ENCODE peak calls at places on chromosomes 5 and 9, in four cellular contexts. One of them, this sample, is unnamed.

GRCh38 chr9:70036641-70037040 is 7.0 kb upstream of the MAMDC2 start:
- DNase-seq in psoas muscle: no peak
- DNase-seq in transverse colon: no peak
- DNase-seq in aorta: no peak
- DNase-seq in this sample: no peak

GRCh38 chr9:100277166-100277979 is 75.4 kb downstream of the TEX10 start:
- DNase-seq in aorta: no peak
- DNase-seq in transverse colon: no peak
- DNase-seq in psoas muscle: no peak
- DNase-seq in this sample: no peak

GRCh38 chr9:86563350-86563749 is 209.1 kb upstream of the TUT7 start:
- DNase-seq in aorta: no peak
- DNase-seq in psoas muscle: no peak
- DNase-seq in transverse colon: no peak
- DNase-seq in this sample: no peak

GRCh38 chr9:21491742-21492141 is 9.6 kb upstream of the IFNE start:
- DNase-seq in transverse colon: no peak
- DNase-seq in psoas muscle: no peak
- DNase-seq in aorta: no peak
- DNase-seq in this sample: no peak

GRCh38 chr5:170265527-170265926 is 32.0 kb downstream of the LCP2 start:
- DNase-seq in aorta: peak
- DNase-seq in transverse colon: no peak
- DNase-seq in psoas muscle: peak
- DNase-seq in this sample: peak

GRCh38 chr5:133941456-133942196 is 26.8 kb downstream of the C5orf15 start:
- DNase-seq in psoas muscle: no peak
- DNase-seq in transverse colon: no peak
- DNase-seq in aorta: no peak
- DNase-seq in this sample: no peak

GRCh38 chr5:120366047-120366446 is 98.1 kb upstream of the PRR16 start:
- DNase-seq in transverse colon: no peak
- DNase-seq in psoas muscle: no peak
- DNase-seq in aorta: no peak
- DNase-seq in this sample: no peak

GRCh38 chr5:142211013-142211412 is 102.4 kb downstream of the NDFIP1 start:
- DNase-seq in psoas muscle: no peak
- DNase-seq in aorta: no peak
- DNase-seq in transverse colon: no peak
- DNase-seq in this sample: no peak

GRCh38 chr5:141849371-141850182 is 28.6 kb downstream of the PCDH1 start:
- DNase-seq in psoas muscle: peak
- DNase-seq in transverse colon: peak
- DNase-seq in aorta: peak
- DNase-seq in this sample: peak

GRCh38 chr9:446074-446699 is 231.5 kb downstream of the DOCK8 start:
- DNase-seq in aorta: no peak
- DNase-seq in transverse colon: no peak
- DNase-seq in psoas muscle: no peak
- DNase-seq in this sample: no peak

GRCh38 chr9:135774239-135774747 is 72.3 kb downstream of the KCNT1 start:
- DNase-seq in transverse colon: no peak
- DNase-seq in psoas muscle: no peak
- DNase-seq in aorta: no peak
- DNase-seq in this sample: no peak

GRCh38 chr9:104586496-104587180 is 12.6 kb downstream of the OR13C5 start:
- DNase-seq in transverse colon: no peak
- DNase-seq in aorta: no peak
- DNase-seq in psoas muscle: no peak
- DNase-seq in this sample: no peak

GRCh38 chr5:170463426-170463825 is 40.4 kb upstream of the KCNIP1 start:
- DNase-seq in aorta: no peak
- DNase-seq in psoas muscle: no peak
- DNase-seq in transverse colon: no peak
- DNase-seq in this sample: no peak

GRCh38 chr5:133163839-133164238 is 112.0 kb downstream of the HSPA4 start:
- DNase-seq in aorta: no peak
- DNase-seq in psoas muscle: no peak
- DNase-seq in transverse colon: no peak
- DNase-seq in this sample: no peak

GRCh38 chr5:98679963-98680362 is 93.5 kb upstream of the RGMB start:
- DNase-seq in transverse colon: no peak
- DNase-seq in psoas muscle: no peak
- DNase-seq in aorta: no peak
- DNase-seq in this sample: no peak

GRCh38 chr9:98373622-98374021 is 118.2 kb upstream of the TBC1D2 start:
- DNase-seq in psoas muscle: no peak
- DNase-seq in transverse colon: no peak
- DNase-seq in aorta: no peak
- DNase-seq in this sample: no peak

GRCh38 chr5:93572101-93572772 is 8.8 kb downstream of the NR2F1-AS1 start:
- DNase-seq in transverse colon: no peak
- DNase-seq in psoas muscle: no peak
- DNase-seq in aorta: no peak
- DNase-seq in this sample: no peak

GRCh38 chr9:73532985-73533384 is 381.3 kb downstream of the ANXA1 start:
- DNase-seq in transverse colon: no peak
- DNase-seq in aorta: no peak
- DNase-seq in psoas muscle: no peak
- DNase-seq in this sample: no peak

GRCh38 chr5:81315336-81315735 is 13.9 kb downstream of the ZCCHC9 start:
- DNase-seq in psoas muscle: no peak
- DNase-seq in aorta: no peak
- DNase-seq in transverse colon: no peak
- DNase-seq in this sample: no peak

DNA sequence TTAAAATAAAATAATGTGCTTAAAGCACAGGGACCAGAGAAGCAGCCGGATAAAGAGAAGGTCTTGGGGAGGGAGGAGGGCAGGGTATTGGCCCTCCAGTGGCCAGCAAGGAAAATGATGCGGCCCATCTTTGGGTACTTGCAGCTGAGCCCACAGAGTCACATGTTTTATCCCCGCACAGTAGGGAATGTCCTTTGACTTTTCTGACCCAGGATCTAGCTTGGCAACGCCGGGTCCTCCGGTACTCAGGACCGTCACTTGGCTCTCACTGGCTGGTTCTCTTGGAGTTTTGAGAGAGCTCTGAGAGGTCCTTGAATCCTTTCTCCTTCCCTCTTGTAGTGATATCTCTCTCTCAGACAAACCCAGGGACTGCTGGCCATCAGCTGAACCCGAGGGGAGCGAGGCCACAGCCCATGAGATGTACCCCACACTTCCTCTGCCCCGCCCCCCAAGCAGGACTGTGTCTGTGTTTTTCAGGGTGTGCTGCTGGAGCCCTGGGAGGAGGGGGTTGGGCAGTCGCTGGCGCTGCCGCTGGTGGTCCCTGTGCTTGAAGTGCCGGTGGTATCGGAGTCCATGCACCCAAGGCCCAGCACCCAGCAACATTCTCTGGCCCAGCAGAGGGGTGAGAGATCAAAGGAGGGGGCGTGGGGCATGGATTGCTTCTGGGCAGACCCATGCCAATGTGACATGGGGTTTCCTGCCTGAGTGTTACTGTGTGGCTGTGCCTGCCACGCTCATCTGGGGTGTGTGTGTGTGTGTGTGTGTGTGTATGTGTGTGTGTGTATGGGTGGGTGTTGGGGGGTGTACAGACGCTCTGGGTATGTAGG is 35.5 kb upstream of the HSPA9 start:
- DNase-seq in aorta: no peak
- DNase-seq in psoas muscle: peak
- DNase-seq in transverse colon: no peak
- DNase-seq in this sample: no peak
- H3K27ac ChIP-seq in aorta: no peak
- H3K27ac ChIP-seq in psoas muscle: no peak
- H3K27ac ChIP-seq in transverse colon: peak
- H3K27ac ChIP-seq in this sample: no peak

DNA sequence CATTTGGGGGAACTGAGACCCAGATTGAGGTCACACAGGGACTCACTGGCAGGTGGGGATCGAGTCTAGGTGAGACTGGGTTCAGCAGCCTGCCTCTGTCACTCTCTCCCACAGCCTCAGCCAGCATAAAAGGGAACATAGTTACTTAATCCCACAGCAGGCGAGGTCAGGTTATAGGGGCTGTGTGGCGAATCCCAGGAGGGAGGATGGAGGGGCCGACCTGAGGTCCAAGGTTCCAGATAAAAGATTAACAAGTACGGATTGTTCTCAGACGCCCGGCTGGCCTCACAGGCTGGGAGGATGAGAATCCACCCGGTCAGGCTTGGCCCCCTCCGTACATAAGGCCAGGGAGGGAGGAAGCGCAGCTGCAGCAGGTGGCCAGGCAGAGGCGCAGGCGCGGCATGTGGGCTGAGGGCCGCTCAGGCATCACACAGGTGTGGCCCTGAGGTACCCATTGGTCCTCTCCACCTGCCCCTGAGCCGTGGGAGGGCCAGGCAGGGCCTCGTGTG is 3.3 kb downstream of the SUSD3 start:
- DNase-seq in transverse colon: peak
- DNase-seq in aorta: no peak
- DNase-seq in psoas muscle: no peak
- DNase-seq in this sample: no peak
- H3K4me3 ChIP-seq in transverse colon: no peak
- H3K4me3 ChIP-seq in aorta: no peak
- H3K4me3 ChIP-seq in psoas muscle: no peak
- H3K4me3 ChIP-seq in this sample: no peak

DNA sequence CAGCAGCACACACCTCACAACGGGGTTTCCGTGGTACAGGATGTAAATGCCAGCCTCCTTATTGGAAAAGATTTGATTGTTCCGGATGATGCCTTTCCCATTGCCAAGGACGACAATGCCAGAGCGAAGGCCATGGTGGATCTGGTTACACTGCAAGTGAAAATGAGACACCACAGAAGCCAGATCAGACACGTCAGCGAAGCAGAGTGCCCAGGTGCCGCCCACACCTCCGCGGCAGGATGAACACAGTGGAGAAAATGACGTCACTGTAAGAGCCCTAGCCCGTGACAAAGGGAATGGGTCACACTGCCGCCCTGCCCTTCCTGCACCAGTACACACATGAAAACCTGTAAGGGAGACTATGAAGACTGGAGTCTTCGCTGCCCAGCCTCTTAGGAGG is 43.4 kb downstream of the POLR1E start:
- DNase-seq in transverse colon: peak
- DNase-seq in psoas muscle: no peak
- DNase-seq in aorta: no peak
- DNase-seq in this sample: no peak
- H3K27ac ChIP-seq in transverse colon: peak
- H3K27ac ChIP-seq in psoas muscle: no peak
- H3K27ac ChIP-seq in aorta: no peak
- H3K27ac ChIP-seq in this sample: no peak

GRCh38 chr9:78026416-78026815 is 5.2 kb downstream of the GNAQ start:
- DNase-seq in transverse colon: no peak
- DNase-seq in aorta: no peak
- DNase-seq in psoas muscle: no peak
- DNase-seq in this sample: no peak

GRCh38 chr9:78023003-78023741 is 8.4 kb downstream of the GNAQ start:
- DNase-seq in psoas muscle: no peak
- DNase-seq in transverse colon: no peak
- DNase-seq in aorta: peak
- DNase-seq in this sample: peak

GRCh38 chr9:78017294-78017693 is 14.3 kb downstream of the GNAQ start:
- DNase-seq in aorta: no peak
- DNase-seq in transverse colon: no peak
- DNase-seq in psoas muscle: no peak
- DNase-seq in this sample: no peak

GRCh38 chr9:78025186-78025585 is 6.4 kb downstream of the GNAQ start:
- DNase-seq in transverse colon: no peak
- DNase-seq in psoas muscle: no peak
- DNase-seq in aorta: no peak
- DNase-seq in this sample: no peak

GRCh38 chr9:78021692-78022091 is 9.9 kb downstream of the GNAQ start:
- DNase-seq in psoas muscle: no peak
- DNase-seq in aorta: no peak
- DNase-seq in transverse colon: peak
- DNase-seq in this sample: peak
- H3K4me3 ChIP-seq in psoas muscle: no peak
- H3K4me3 ChIP-seq in aorta: no peak
- H3K4me3 ChIP-seq in transverse colon: no peak
- H3K4me3 ChIP-seq in this sample: peak

DNA sequence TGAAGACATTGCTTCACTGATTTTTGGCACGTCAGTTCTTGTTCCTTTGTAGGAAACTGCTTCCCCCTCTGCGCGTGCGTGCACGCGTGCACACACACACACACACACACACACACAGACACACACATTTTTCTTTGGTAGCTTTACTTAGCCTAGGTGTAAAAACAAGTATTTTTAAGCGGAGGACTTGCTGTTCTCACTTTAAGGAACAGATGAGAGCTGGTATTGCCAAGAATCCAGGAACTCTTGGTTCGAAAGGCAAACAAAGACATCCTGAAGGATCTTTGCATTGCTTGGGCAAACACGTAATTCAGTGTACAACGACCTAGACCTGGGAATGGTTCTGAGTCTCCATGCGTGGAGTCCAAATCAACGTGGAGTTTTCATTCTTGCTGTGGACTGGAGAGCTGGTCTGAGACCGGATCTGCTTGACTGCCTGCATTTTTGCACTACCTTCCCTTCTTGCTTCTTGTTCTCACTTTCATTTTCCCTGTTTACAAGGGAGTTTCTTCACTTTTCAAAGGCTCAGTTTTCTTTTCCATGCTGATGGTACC is 8.2 kb downstream of the TMEM268 start:
- DNase-seq in aorta: no peak
- DNase-seq in psoas muscle: no peak
- DNase-seq in transverse colon: no peak
- DNase-seq in this sample: no peak
- H3K27ac ChIP-seq in aorta: no peak
- H3K27ac ChIP-seq in psoas muscle: no peak
- H3K27ac ChIP-seq in transverse colon: peak
- H3K27ac ChIP-seq in this sample: no peak